ENCODE peak calls at places on chromosomes 11 and 22, in ten cellular contexts. P is Calu3, A is HS-5, Z is activated T-cell treated with anti-CD3 and anti-CD28 coated beads for 24 hours, B is thoracic aorta, L is lung microvascular endothelial cell, S is left ventricle myocardium inferior, W is colonic mucosa, G is kidney glomerular epithelial cell, D is NCI-H2081. T is an unnamed sample.

GRCh38 chr11:117910941-117911630 is 18.1 kb downstream of the TMPRSS13 start:
- DNase-seq in G (no peak), P (no peak), D (no peak), A (no peak), L (no peak), Z (no peak), S (no peak), B (no peak), W (no peak), T (no peak)

GRCh38 chr22:27412866-27413445 is 388.6 kb downstream of the MN1 start:
- DNase-seq in D (no peak), G (no peak), W (no peak), Z (no peak), L (no peak), B (no peak), P (no peak), S (no peak), A (no peak), T (peak; percentile 14)

GRCh38 chr22:49289822-49290221 is 537.9 kb downstream of the BRD1 start:
- DNase-seq in A (no peak), S (no peak), G (no peak), L (no peak), Z (no peak), B (no peak), W (no peak), P (no peak), D (no peak), T (no peak)

GRCh38 chr22:48052621-48052890 is 1290.1 kb downstream of the TBC1D22A start:
- DNase-seq in S (no peak), L (no peak), W (no peak), A (no peak), G (no peak), Z (no peak), D (no peak), P (no peak), B (no peak), T (no peak)

GRCh38 chr22:19082101-19082500 is 40.1 kb downstream of the DGCR2 start:
- DNase-seq in D (no peak), P (no peak), B (no peak), G (no peak), Z (no peak), W (no peak), L (no peak), A (no peak), S (no peak), T (peak; percentile 12)

GRCh38 chr11:94623120-94623735 is 56.1 kb downstream of the PIWIL4 start:
- DNase-seq in P (peak; percentile 63), Z (peak; percentile 20), A (peak; percentile 53), D (peak; percentile 76), L (peak; percentile 90), W (peak; percentile 35), G (peak; percentile 85), B (no peak), S (no peak), T (peak; percentile 72)

GRCh38 chr22:44816141-44816540 is 63.8 kb downstream of the ARHGAP8 start:
- DNase-seq in Z (no peak), S (peak; percentile 3), D (no peak), B (no peak), W (no peak), A (no peak), G (no peak), P (no peak), L (no peak), T (no peak)

GRCh38 chr22:42862045-42862734 is 5.1 kb upstream of the ARFGAP3 start:
- DNase-seq in W (no peak), L (no peak), P (no peak), Z (no peak), S (no peak), G (no peak), B (no peak), D (no peak), A (no peak), T (no peak)

GRCh38 chr22:43537019-43537585 is 125.3 kb downstream of the MPPED1 start:
- DNase-seq in A (no peak), P (peak; percentile 20), S (no peak), G (no peak), D (no peak), Z (no peak), W (no peak), B (no peak), L (no peak), T (no peak)

GRCh38 chr22:30273196-30273595 is 6.5 kb upstream of the OSM start:
- DNase-seq in D (no peak), Z (no peak), S (no peak), P (no peak), A (no peak), G (no peak), B (no peak), L (no peak), W (no peak), T (no peak)

GRCh38 chr11:125167954-125168821 is 3.6 kb downstream of the PKNOX2 start:
- DNase-seq in A (peak; percentile 20), L (no peak), P (no peak), W (no peak), S (no peak), Z (no peak), B (no peak), G (no peak), D (no peak), T (no peak)

GRCh38 chr22:21570398-21570797 is 2.9 kb downstream of the UBE2L3 start:
- DNase-seq in A (no peak), Z (no peak), B (no peak), G (no peak), L (no peak), W (no peak), D (no peak), P (no peak), S (no peak), T (no peak)

GRCh38 chr11:47566166-47566546 is 757 bp downstream of the PTPMT1 start:
- DNase-seq in W (no peak), G (no peak), P (no peak), D (no peak), Z (no peak), B (no peak), S (no peak), A (no peak), L (peak; percentile 16), T (no peak)

T was measured in NCI-H2171.